ENCODE peak calls at places on chromosomes 2 and 18, in six cellular contexts. One of them, this sample, is unnamed.

GRCh38 chr2:213175673-213176247 is 24.3 kb upstream of the IKZF2 start:
- DNase-seq in NCI-H460: no peak
- DNase-seq in neuronal stem cell: no peak
- DNase-seq in anterior cingulate cortex: no peak
- DNase-seq in HCEC 1CT: no peak
- DNase-seq in myocyte: no peak
- DNase-seq in this sample: no peak

GRCh38 chr2:196318517-196319377 is 147.4 kb upstream of the STK17B start:
- DNase-seq in NCI-H460: no peak
- DNase-seq in neuronal stem cell: no peak
- DNase-seq in anterior cingulate cortex: no peak
- DNase-seq in HCEC 1CT: no peak
- DNase-seq in myocyte: no peak
- DNase-seq in this sample: no peak

GRCh38 chr2:213316001-213316735 is 31.9 kb downstream of the SPAG16 start:
- DNase-seq in NCI-H460: no peak
- DNase-seq in neuronal stem cell: no peak
- DNase-seq in anterior cingulate cortex: no peak
- DNase-seq in HCEC 1CT: peak
- DNase-seq in myocyte: peak
- DNase-seq in this sample: no peak

GRCh38 chr2:135688002-135688401 is 53.7 kb upstream of the UBXN4 start:
- DNase-seq in NCI-H460: no peak
- DNase-seq in neuronal stem cell: peak
- DNase-seq in anterior cingulate cortex: no peak
- DNase-seq in HCEC 1CT: peak
- DNase-seq in myocyte: no peak
- DNase-seq in this sample: no peak

GRCh38 chr2:148096012-148096411 is 75.1 kb downstream of the MBD5 start:
- DNase-seq in NCI-H460: no peak
- DNase-seq in neuronal stem cell: no peak
- DNase-seq in anterior cingulate cortex: no peak
- DNase-seq in HCEC 1CT: no peak
- DNase-seq in myocyte: no peak
- DNase-seq in this sample: no peak

GRCh38 chr2:168814046-168814445 is 11.6 kb downstream of the NOSTRIN start:
- DNase-seq in NCI-H460: no peak
- DNase-seq in neuronal stem cell: no peak
- DNase-seq in anterior cingulate cortex: no peak
- DNase-seq in HCEC 1CT: no peak
- DNase-seq in myocyte: no peak
- DNase-seq in this sample: no peak

GRCh38 chr2:199463708-199464613 is 6.2 kb upstream of the SATB2 start:
- DNase-seq in NCI-H460: no peak
- DNase-seq in neuronal stem cell: no peak
- DNase-seq in anterior cingulate cortex: no peak
- DNase-seq in HCEC 1CT: no peak
- DNase-seq in myocyte: no peak
- DNase-seq in this sample: no peak

GRCh38 chr2:107036293-107036692 is 150.3 kb upstream of the ST6GAL2 start:
- DNase-seq in NCI-H460: no peak
- DNase-seq in neuronal stem cell: no peak
- DNase-seq in anterior cingulate cortex: no peak
- DNase-seq in HCEC 1CT: no peak
- DNase-seq in myocyte: no peak
- DNase-seq in this sample: no peak

GRCh38 chr2:202721621-202722020 is 86.9 kb downstream of the FAM117B start:
- DNase-seq in NCI-H460: no peak
- DNase-seq in neuronal stem cell: no peak
- DNase-seq in anterior cingulate cortex: no peak
- DNase-seq in HCEC 1CT: peak
- DNase-seq in myocyte: peak
- DNase-seq in this sample: no peak

GRCh38 chr2:224163573-224164307 is 124.7 kb upstream of the SERPINE2 start:
- DNase-seq in NCI-H460: no peak
- DNase-seq in neuronal stem cell: no peak
- DNase-seq in anterior cingulate cortex: no peak
- DNase-seq in HCEC 1CT: no peak
- DNase-seq in myocyte: no peak
- DNase-seq in this sample: no peak

GRCh38 chr2:95121150-95121494 is 486 bp downstream of the MRPS5 start:
- DNase-seq in NCI-H460: no peak
- DNase-seq in neuronal stem cell: no peak
- DNase-seq in anterior cingulate cortex: no peak
- DNase-seq in HCEC 1CT: peak
- DNase-seq in myocyte: no peak
- DNase-seq in this sample: no peak

GRCh38 chr2:205883965-205884364 is 201.7 kb downstream of the NRP2 start:
- DNase-seq in NCI-H460: no peak
- DNase-seq in neuronal stem cell: no peak
- DNase-seq in anterior cingulate cortex: no peak
- DNase-seq in HCEC 1CT: no peak
- DNase-seq in myocyte: no peak
- DNase-seq in this sample: no peak

GRCh38 chr2:216635171-216635570 is 2.0 kb downstream of the IGFBP2 start:
- DNase-seq in NCI-H460: no peak
- DNase-seq in neuronal stem cell: peak
- DNase-seq in anterior cingulate cortex: no peak
- DNase-seq in HCEC 1CT: no peak
- DNase-seq in myocyte: no peak
- DNase-seq in this sample: no peak

GRCh38 chr2:113858764-113859163 is 31.1 kb upstream of the ACTR3 start:
- DNase-seq in NCI-H460: peak
- DNase-seq in neuronal stem cell: no peak
- DNase-seq in anterior cingulate cortex: no peak
- DNase-seq in HCEC 1CT: peak
- DNase-seq in myocyte: peak
- DNase-seq in this sample: no peak

GRCh38 chr2:213246665-213247281 is 37.5 kb upstream of the SPAG16 start:
- DNase-seq in NCI-H460: peak
- DNase-seq in neuronal stem cell: peak
- DNase-seq in anterior cingulate cortex: no peak
- DNase-seq in HCEC 1CT: peak
- DNase-seq in myocyte: peak
- DNase-seq in this sample: no peak

GRCh38 chr2:115160523-115161521 is 718.4 kb downstream of the DPP10 start:
- DNase-seq in NCI-H460: peak
- DNase-seq in neuronal stem cell: peak
- DNase-seq in anterior cingulate cortex: peak
- DNase-seq in HCEC 1CT: no peak
- DNase-seq in myocyte: no peak
- DNase-seq in this sample: no peak

GRCh38 chr2:206876176-206876575 is 63.1 kb upstream of the CPO start:
- DNase-seq in NCI-H460: no peak
- DNase-seq in neuronal stem cell: peak
- DNase-seq in anterior cingulate cortex: no peak
- DNase-seq in HCEC 1CT: no peak
- DNase-seq in myocyte: no peak
- DNase-seq in this sample: no peak

GRCh38 chr2:226578879-226579278 is 220.7 kb downstream of the IRS1 start:
- DNase-seq in NCI-H460: no peak
- DNase-seq in neuronal stem cell: no peak
- DNase-seq in anterior cingulate cortex: no peak
- DNase-seq in HCEC 1CT: peak
- DNase-seq in myocyte: peak
- DNase-seq in this sample: no peak

GRCh38 chr2:133884739-133885381 is 316.6 kb upstream of the NCKAP5 start:
- DNase-seq in NCI-H460: peak
- DNase-seq in neuronal stem cell: no peak
- DNase-seq in anterior cingulate cortex: no peak
- DNase-seq in HCEC 1CT: peak
- DNase-seq in myocyte: peak
- DNase-seq in this sample: no peak

GRCh38 chr18:70377317-70377799 is 88.5 kb downstream of the SOCS6 start:
- DNase-seq in NCI-H460: no peak
- DNase-seq in neuronal stem cell: no peak
- DNase-seq in anterior cingulate cortex: no peak
- DNase-seq in HCEC 1CT: no peak
- DNase-seq in myocyte: no peak
- DNase-seq in this sample: no peak

GRCh38 chr2:2166844-2167243 is 164.2 kb downstream of the MYT1L start:
- DNase-seq in NCI-H460: no peak
- DNase-seq in neuronal stem cell: no peak
- DNase-seq in anterior cingulate cortex: no peak
- DNase-seq in HCEC 1CT: no peak
- DNase-seq in myocyte: no peak
- DNase-seq in this sample: no peak

GRCh38 chr2:47344890-47345583 is 57.9 kb upstream of the MSH2 start:
- DNase-seq in NCI-H460: peak
- DNase-seq in neuronal stem cell: peak
- DNase-seq in anterior cingulate cortex: peak
- DNase-seq in HCEC 1CT: peak
- DNase-seq in myocyte: peak
- DNase-seq in this sample: peak

GRCh38 chr2:1742680-1743395 is 1.5 kb downstream of the PXDN start:
- DNase-seq in NCI-H460: peak
- DNase-seq in neuronal stem cell: peak
- DNase-seq in anterior cingulate cortex: no peak
- DNase-seq in HCEC 1CT: peak
- DNase-seq in myocyte: peak
- DNase-seq in this sample: peak

GRCh38 chr18:9949861-9950260 is 36.0 kb downstream of the VAPA start:
- DNase-seq in NCI-H460: no peak
- DNase-seq in neuronal stem cell: no peak
- DNase-seq in anterior cingulate cortex: no peak
- DNase-seq in HCEC 1CT: no peak
- DNase-seq in myocyte: no peak
- DNase-seq in this sample: no peak

GRCh38 chr2:108587621-108588020 is 53.4 kb downstream of the LIMS1 start:
- DNase-seq in NCI-H460: no peak
- DNase-seq in neuronal stem cell: no peak
- DNase-seq in anterior cingulate cortex: no peak
- DNase-seq in HCEC 1CT: peak
- DNase-seq in myocyte: peak
- DNase-seq in this sample: no peak

GRCh38 chr2:234970467-234970866 is 18.6 kb downstream of the SH3BP4 start:
- DNase-seq in NCI-H460: peak
- DNase-seq in neuronal stem cell: no peak
- DNase-seq in anterior cingulate cortex: no peak
- DNase-seq in HCEC 1CT: no peak
- DNase-seq in myocyte: no peak
- DNase-seq in this sample: no peak

GRCh38 chr2:88764141-88764849 is 72.8 kb downstream of the RPIA start:
- DNase-seq in NCI-H460: no peak
- DNase-seq in neuronal stem cell: no peak
- DNase-seq in anterior cingulate cortex: no peak
- DNase-seq in HCEC 1CT: no peak
- DNase-seq in myocyte: no peak
- DNase-seq in this sample: no peak

GRCh38 chr2:47208852-47209606 is 53.9 kb upstream of the STPG4 start:
- DNase-seq in NCI-H460: peak
- DNase-seq in neuronal stem cell: no peak
- DNase-seq in anterior cingulate cortex: no peak
- DNase-seq in HCEC 1CT: peak
- DNase-seq in myocyte: no peak
- DNase-seq in this sample: no peak

GRCh38 chr2:85785027-85785822 is 31.4 kb downstream of the ATOH8 start:
- DNase-seq in NCI-H460: no peak
- DNase-seq in neuronal stem cell: no peak
- DNase-seq in anterior cingulate cortex: peak
- DNase-seq in HCEC 1CT: peak
- DNase-seq in myocyte: peak
- DNase-seq in this sample: no peak

GRCh38 chr18:63149200-63149587 is 170.4 kb downstream of the BCL2 start:
- DNase-seq in NCI-H460: no peak
- DNase-seq in neuronal stem cell: no peak
- DNase-seq in anterior cingulate cortex: no peak
- DNase-seq in HCEC 1CT: no peak
- DNase-seq in myocyte: no peak
- DNase-seq in this sample: no peak

GRCh38 chr2:36941867-36942266 is 24.5 kb downstream of the STRN start:
- DNase-seq in NCI-H460: no peak
- DNase-seq in neuronal stem cell: no peak
- DNase-seq in anterior cingulate cortex: no peak
- DNase-seq in HCEC 1CT: no peak
- DNase-seq in myocyte: no peak
- DNase-seq in this sample: no peak

GRCh38 chr2:85734015-85734414 is 19.8 kb upstream of the ATOH8 start:
- DNase-seq in NCI-H460: no peak
- DNase-seq in neuronal stem cell: no peak
- DNase-seq in anterior cingulate cortex: no peak
- DNase-seq in HCEC 1CT: no peak
- DNase-seq in myocyte: peak
- DNase-seq in this sample: no peak

GRCh38 chr2:43934567-43934966 is 61.2 kb downstream of the LRPPRC start:
- DNase-seq in NCI-H460: no peak
- DNase-seq in neuronal stem cell: no peak
- DNase-seq in anterior cingulate cortex: no peak
- DNase-seq in HCEC 1CT: no peak
- DNase-seq in myocyte: no peak
- DNase-seq in this sample: no peak

GRCh38 chr2:191942114-191943103 is 95.5 kb upstream of the CAVIN2 start:
- DNase-seq in NCI-H460: no peak
- DNase-seq in neuronal stem cell: no peak
- DNase-seq in anterior cingulate cortex: no peak
- DNase-seq in HCEC 1CT: peak
- DNase-seq in myocyte: no peak
- DNase-seq in this sample: no peak